ENCODE peak calls at places on chromosomes 12 and 14, in four cellular contexts. N, Q, D and I are unnamed samples.

GRCh38 chr12:2892246-2892645 is 1.6 kb downstream of the TULP3 start:
- DNase-seq in N (no peak), Q (no peak), D (no peak), I (no peak)

GRCh38 chr14:100892496-100893227 is 10.9 kb downstream of the RTL1 start:
- DNase-seq in N (no peak), Q (no peak), D (no peak), I (peak)

GRCh38 chr14:59123975-59124374 is 64.5 kb upstream of the DAAM1 start:
- DNase-seq in N (no peak), Q (no peak), D (no peak), I (no peak)

GRCh38 chr12:89856431-89856830 is 147.8 kb upstream of the ATP2B1 start:
- DNase-seq in N (peak), Q (no peak), D (peak), I (no peak)

GRCh38 chr12:131075611-131076010 is 121.9 kb downstream of the ADGRD1 start:
- DNase-seq in N (no peak), Q (no peak), D (no peak), I (no peak)

GRCh38 chr12:495466-495865 is 35.7 kb downstream of the B4GALNT3 start:
- DNase-seq in N (no peak), Q (no peak), D (no peak), I (no peak)

GRCh38 chr14:66511849-66512248 is 3.9 kb downstream of the GPHN start:
- DNase-seq in N (no peak), Q (no peak), D (no peak), I (no peak)

GRCh38 chr12:125861299-125862281 is 796.4 kb downstream of the AACS start:
- DNase-seq in N (no peak), Q (no peak), D (peak), I (no peak)

GRCh38 chr12:113936460-113936859 is 29.7 kb downstream of the RBM19 start:
- DNase-seq in N (no peak), Q (no peak), D (no peak), I (no peak)

GRCh38 chr14:43413094-43413493 is 1094.0 kb downstream of the FSCB start:
- DNase-seq in N (no peak), Q (no peak), D (no peak), I (no peak)

GRCh38 chr12:82415402-82415801 is 57.1 kb downstream of the METTL25 start:
- DNase-seq in N (no peak), Q (no peak), D (no peak), I (no peak)

GRCh38 chr12:52220456-52220855 is 12.6 kb upstream of the KRT7 start:
- DNase-seq in N (no peak), Q (no peak), D (no peak), I (no peak)

GRCh38 chr14:76910371-76910890 is 84.2 kb downstream of the LRRC74A start:
- DNase-seq in N (no peak), Q (no peak), D (no peak), I (no peak)

GRCh38 chr14:43147480-43147879 is 1359.6 kb downstream of the FSCB start:
- DNase-seq in N (no peak), Q (no peak), D (no peak), I (no peak)

GRCh38 chr12:62943779-62944395 is 8.9 kb upstream of the PPM1H start:
- DNase-seq in N (no peak), Q (no peak), D (peak), I (no peak)

GRCh38 chr12:64610092-64610659 is at the start of gene RASSF3:
- DNase-seq in N (no peak), Q (peak), D (peak), I (peak)

GRCh38 chr12:96177013-96177412 is 17.2 kb upstream of the ELK3 start:
- DNase-seq in N (no peak), Q (no peak), D (no peak), I (no peak)

GRCh38 chr12:107891967-107892366 is 117.5 kb downstream of the ASCL4 start:
- DNase-seq in N (no peak), Q (no peak), D (peak), I (no peak)

GRCh38 chr12:46188170-46188569 is 80.7 kb downstream of the SLC38A1 start:
- DNase-seq in N (no peak), Q (no peak), D (no peak), I (no peak)

GRCh38 chr12:91690521-91690920 is 455.1 kb downstream of the BTG1 start:
- DNase-seq in N (no peak), Q (no peak), D (no peak), I (no peak)

DNA sequence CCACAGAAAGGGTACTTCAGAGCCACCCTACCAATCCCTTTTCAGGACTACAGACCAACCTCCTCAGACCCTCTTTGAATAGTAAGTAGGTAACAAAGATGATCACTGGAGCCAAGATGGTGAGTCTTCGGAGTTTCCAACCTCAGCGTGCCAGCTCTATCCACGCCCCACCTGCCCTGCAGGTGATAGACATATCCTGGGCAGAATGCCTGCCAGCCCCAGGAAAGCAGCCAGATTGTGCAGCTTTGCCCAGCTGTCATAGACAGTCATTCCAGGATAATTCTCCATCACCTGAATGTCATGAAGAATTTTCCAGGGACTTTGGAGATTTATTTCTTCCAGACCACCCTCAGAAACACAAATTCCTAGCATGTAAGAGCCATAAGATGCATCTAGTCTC is 434.4 kb downstream of the RGS6 start:
- DNase-seq in N (no peak), Q (no peak), D (no peak), I (no peak)
- TF ChIP-seq NR2C2 in N (no peak), Q (no peak), D (no peak), I (no peak)

DNA sequence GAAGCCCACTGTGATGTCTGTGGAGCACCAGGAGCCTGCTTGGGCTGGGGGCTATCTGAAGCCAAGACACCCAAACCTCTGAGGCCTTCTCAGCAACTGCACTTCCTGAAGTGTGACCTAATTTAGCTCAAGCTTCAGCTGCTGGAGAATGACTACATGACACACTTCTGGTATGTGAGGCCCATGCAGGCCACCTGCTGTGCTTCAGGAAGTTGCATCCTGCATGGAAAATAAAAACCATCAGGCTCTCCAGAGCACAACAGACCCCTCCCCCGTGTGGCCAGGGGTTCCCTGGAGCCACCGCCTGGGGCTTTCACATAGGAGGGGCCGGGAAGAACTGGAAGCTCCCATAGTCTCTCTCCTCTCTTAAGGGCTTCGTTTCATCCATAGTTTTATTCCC is 217.7 kb downstream of the SLC15A4 start:
- DNase-seq in N (no peak), Q (no peak), D (no peak), I (no peak)
- TF ChIP-seq NR2C2 in N (no peak), Q (no peak), D (no peak), I (no peak)

DNA sequence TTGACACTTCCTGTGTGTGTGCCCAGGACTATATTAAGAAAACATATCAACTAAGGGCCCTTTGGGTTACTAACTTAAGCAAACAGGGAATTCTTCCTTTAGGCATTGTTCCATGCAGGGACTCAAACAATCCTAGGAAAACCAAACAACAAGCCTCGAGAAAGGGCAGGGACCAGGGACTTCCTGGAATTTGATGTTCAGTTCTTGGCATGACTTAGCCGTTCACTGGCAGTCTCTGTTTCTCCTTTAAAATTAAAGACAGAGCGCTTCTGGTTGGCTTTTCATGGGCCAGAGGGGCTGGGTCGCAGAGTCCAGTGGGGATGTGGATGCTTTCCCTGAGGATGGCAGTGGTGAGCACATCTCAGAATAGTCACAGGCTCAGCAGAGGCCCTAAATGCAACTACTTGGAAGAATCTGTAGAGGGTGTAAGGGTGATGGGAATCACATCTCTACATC is 35.2 kb downstream of the RNFT2 start:
- DNase-seq in N (no peak), Q (peak), D (peak), I (peak)
- TF ChIP-seq NR2C2 in N (no peak), Q (no peak), D (no peak), I (no peak)

DNA sequence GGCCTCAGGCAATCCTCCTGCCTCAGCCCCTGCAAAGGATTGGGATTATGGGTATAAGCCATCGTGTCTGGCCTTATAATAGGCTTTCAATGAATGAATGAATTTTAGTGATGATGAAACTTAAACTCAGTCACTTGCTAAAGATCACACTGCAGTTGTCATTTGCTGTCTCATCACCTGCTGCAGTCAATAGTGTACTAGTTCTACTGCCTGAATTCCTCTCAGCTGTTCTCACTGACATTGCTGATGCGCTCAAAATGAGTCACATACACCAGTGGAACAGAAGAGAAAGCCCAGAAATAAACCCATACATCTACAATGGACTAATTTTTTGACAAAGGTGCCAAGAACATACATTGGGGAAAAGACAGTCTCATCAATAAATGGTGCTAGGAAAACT is 5.6 kb upstream of the SYNJ2BP start:
- DNase-seq in N (no peak), Q (no peak), D (no peak), I (no peak)
- TF ChIP-seq NR2C2 in N (no peak), Q (no peak), D (no peak), I (no peak)

GRCh38 chr12:47652491-47653234 is 53.2 kb downstream of the RPAP3 start:
- DNase-seq in N (no peak), Q (peak), D (peak), I (no peak)
- TF ChIP-seq NR2C2 in N (no peak), Q (peak), D (no peak), I (no peak)